ENCODE peak calls at places on chromosomes 4 and X, in five cellular contexts. Y is fibroblast of mammary gland, I is breast epithelium, N is uterus, D is neural progenitor cell. V is an unnamed sample.

GRCh38 chr4:157223446-157223845 is 2.9 kb downstream of the GRIA2 start:
- DNase-seq in Y (no peak), I (no peak), N (no peak), D (no peak), V (no peak)

GRCh38 chr4:122831515-122832196 is 5.0 kb downstream of the FGF2 start:
- DNase-seq in Y (peak), I (no peak), N (no peak), D (no peak), V (no peak)

GRCh38 chr4:109067509-109068205 is 234.8 kb downstream of the COL25A1 start:
- DNase-seq in Y (peak), I (no peak), N (no peak), D (no peak), V (no peak)

GRCh38 chr4:77196866-77197265 is 39.9 kb downstream of the CCNG2 start:
- DNase-seq in Y (no peak), I (no peak), N (no peak), D (no peak), V (no peak)

GRCh38 chrX:39162322-39162721 is 361.1 kb downstream of the MID1IP1 start:
- DNase-seq in Y (no peak), I (no peak), N (peak), D (peak), V (no peak)

GRCh38 chr4:106690487-106690886 is 321.9 kb upstream of the GIMD1 start:
- DNase-seq in Y (peak), I (no peak), N (no peak), D (no peak), V (no peak)

GRCh38 chr4:677431-678293 is 3.3 kb downstream of the MYL5 start:
- DNase-seq in Y (peak), I (no peak), N (no peak), D (no peak), V (no peak)

GRCh38 chr4:174352405-174352804 is 68.7 kb downstream of the CEP44 start:
- DNase-seq in Y (no peak), I (no peak), N (no peak), D (no peak), V (no peak)

GRCh38 chr4:182973421-182974340 is 56.5 kb upstream of the DCTD start:
- DNase-seq in Y (no peak), I (no peak), N (no peak), D (no peak), V (no peak)

GRCh38 chr4:139808381-139809206 is 143.0 kb downstream of the MGST2 start:
- DNase-seq in Y (no peak), I (no peak), N (peak), D (peak), V (no peak)

GRCh38 chrX:24515447-24515846 is 50.4 kb downstream of the PDK3 start:
- DNase-seq in Y (peak), I (no peak), N (no peak), D (peak), V (no peak)

GRCh38 chr4:100118213-100118612 is 72.1 kb downstream of the DDIT4L start:
- DNase-seq in Y (peak), I (no peak), N (no peak), D (no peak), V (no peak)
- TF ChIP-seq CTCF in Y (no peak), I (no peak), N (no peak), D (no peak), V (no peak)

GRCh38 chr4:126221717-126222116 is 907.0 kb downstream of the FAT4 start:
- DNase-seq in Y (no peak), I (no peak), N (no peak), D (no peak), V (no peak)

GRCh38 chr4:126221262-126221661 is 906.5 kb downstream of the FAT4 start:
- DNase-seq in Y (no peak), I (no peak), N (no peak), D (no peak), V (no peak)

GRCh38 chr4:126223784-126224407 is 909.1 kb downstream of the FAT4 start:
- DNase-seq in Y (peak), I (no peak), N (no peak), D (peak), V (no peak)
- TF ChIP-seq CTCF in Y (peak), I (peak), N (no peak), D (peak), V (no peak)

DNA sequence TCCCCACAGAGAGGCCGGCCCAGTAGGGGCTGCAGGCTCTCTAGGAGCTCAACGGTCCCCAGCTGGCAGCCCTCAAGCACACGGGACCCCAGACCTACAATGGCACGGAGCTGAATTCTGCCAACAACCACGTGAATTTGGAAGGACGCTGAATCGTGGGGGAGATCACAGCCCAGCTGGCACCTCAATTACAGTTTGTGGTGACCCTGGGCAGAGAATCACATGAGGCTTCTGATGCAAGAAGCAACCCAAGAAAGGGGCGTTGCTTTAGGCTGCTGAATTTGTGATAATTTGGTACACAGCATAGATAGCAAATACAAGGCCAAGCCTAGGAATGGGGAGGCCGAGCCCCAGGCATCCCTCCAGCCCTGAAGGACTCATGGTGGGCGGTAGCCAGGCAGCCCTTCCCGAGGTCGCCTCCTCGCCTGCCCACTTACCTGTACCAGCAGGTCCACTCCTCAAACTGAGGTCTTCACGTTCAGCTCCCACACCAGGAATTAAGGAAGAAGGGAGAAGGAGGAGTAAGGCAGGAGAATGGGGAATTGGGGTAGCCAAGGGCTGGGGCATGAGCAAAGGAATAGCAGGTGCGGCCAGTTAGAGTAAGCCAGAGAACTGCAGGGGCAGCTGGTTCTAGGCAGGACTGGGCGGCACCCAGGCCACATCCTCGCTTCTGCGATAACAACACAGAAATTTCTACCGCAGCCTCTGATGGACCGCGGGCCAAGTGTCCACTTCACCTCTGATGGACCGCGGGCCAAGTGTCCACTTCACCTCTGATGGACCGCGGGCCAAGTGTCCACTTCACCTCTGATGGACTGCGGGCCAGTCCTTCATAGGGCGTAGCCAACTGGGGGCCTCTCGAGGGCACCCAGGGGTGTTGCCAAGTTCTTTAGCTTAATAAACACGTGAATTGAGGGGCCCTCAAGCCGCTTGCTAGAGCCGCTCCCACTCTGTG is 23.4 kb upstream of the HTRA3 start:
- DNase-seq in Y (no peak), I (no peak), N (no peak), D (no peak), V (no peak)
- TF ChIP-seq CTCF in Y (no peak), I (no peak), N (no peak), D (no peak), V (no peak)

GRCh38 chr4:110359076-110359475 is 116.9 kb upstream of the ENPEP start:
- DNase-seq in Y (no peak), I (no peak), N (no peak), D (no peak), V (no peak)
- TF ChIP-seq CTCF in Y (no peak), I (no peak), N (no peak), D (no peak), V (no peak)

DNA sequence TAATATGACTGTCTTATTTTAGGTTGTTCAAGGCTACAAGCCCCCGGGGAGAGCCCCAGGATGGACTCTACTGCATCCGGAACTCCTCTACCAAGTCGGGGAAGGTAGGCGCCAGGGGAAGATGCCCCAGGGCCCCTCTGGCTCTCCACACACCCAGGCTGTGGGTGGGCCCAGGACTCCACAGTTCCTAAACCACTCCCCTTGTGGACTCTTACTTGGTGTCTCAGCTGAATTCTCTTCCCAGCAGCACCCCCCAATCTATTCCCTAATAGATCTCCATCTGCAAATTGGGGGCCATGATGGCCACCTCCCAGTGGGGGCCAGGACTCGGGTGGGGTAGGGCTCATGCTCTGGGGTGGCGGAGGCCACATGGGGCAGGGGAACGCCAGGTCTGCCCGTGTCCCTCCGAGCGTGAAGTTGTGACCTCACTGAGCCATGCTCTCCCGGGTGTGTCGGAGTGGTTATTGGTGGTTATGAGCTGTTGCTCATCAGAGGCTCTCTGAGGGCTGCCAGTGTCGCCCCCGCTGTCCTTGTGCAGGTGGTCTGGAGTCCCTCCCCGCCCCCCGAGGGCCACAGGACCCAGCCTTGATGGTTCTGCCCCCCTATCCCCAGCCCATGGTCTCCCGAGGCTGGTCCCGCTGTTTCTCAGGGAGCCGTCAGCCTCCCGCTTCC is 11.2 kb upstream of the ADD1 start:
- DNase-seq in Y (no peak), I (no peak), N (no peak), D (no peak), V (no peak)
- TF ChIP-seq CTCF in Y (no peak), I (no peak), N (no peak), D (no peak), V (no peak)

DNA sequence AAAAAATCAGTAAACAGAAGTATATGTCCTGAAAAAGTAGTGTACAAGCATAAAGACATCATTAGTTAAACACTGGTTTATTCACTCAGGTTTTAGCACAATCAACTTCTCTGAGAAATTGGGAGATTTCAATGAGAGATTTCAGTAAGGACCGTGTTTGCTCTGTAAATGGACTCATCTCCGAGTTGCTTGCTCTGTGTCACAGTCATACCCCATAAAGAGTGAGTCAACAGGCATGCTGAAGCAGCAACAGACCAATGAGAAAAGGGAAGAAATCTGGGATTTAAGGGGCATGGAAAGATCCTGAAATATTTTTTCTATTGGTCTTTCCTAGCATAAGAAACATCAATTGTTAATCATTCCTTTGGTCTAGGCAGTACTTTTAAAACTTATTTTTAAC is 4.7 kb downstream of the GLUD2 start:
- DNase-seq in Y (peak), I (no peak), N (no peak), D (no peak), V (no peak)
- TF ChIP-seq CTCF in Y (no peak), I (no peak), N (no peak), D (no peak), V (no peak)

DNA sequence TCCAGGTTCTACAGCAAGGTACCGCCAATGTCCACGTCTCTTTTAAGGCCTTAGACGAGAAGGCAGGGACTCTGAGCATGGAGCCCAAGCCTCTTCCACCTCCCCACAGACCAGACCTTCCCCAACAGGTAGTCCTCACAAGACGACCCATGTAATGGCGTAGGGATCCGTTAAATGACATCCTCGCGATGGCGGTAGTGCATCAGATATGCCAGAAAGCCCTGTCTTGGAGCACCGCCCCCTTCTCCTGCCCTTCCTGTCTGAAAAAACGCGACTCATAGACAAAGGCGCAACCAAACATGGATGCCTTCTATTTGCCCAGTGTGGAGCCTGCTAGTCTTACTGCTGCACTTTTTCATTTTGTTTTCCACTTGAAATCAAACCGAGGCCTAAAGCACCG is 185.4 kb downstream of the OR13H1 start:
- DNase-seq in Y (peak), I (no peak), N (peak), D (no peak), V (peak)
- TF ChIP-seq CTCF in Y (peak), I (no peak), N (peak), D (no peak), V (no peak)

GRCh38 chr4:38620527-38620926 is 43.5 kb upstream of the KLF3 start:
- DNase-seq in Y (no peak), I (no peak), N (no peak), D (no peak), V (no peak)
- TF ChIP-seq CTCF in Y (no peak), I (no peak), N (no peak), D (no peak), V (no peak)

GRCh38 chrX:134020910-134021309 is 35.5 kb upstream of the GPC3 start:
- DNase-seq in Y (no peak), I (no peak), N (no peak), D (no peak), V (no peak)
- TF ChIP-seq CTCF in Y (no peak), I (no peak), N (no peak), D (peak), V (no peak)

GRCh38 chr4:62898115-62898514 is 1511.1 kb downstream of the TECRL start:
- DNase-seq in Y (no peak), I (no peak), N (no peak), D (no peak), V (no peak)
- TF ChIP-seq CTCF in Y (no peak), I (no peak), N (no peak), D (no peak), V (no peak)

V was measured in omental fat pad.